ENCODE peak calls at places on chromosome 2, in six cellular contexts. Y, L, X, P, F and B are unnamed samples.
A peak's percentile ranks its signal among the peaks of the same experiment; 100 is the strongest.

GRCh38 chr2:224069172-224069571 is 30.1 kb upstream of the SERPINE2 start:
- DNase-seq in Y (no peak), L (no peak), X (no peak), P (no peak), F (no peak), B (no peak)

GRCh38 chr2:20676353-20677215 is 9.6 kb downstream of the GDF7 start:
- DNase-seq in Y (no peak), L (no peak), X (no peak), P (no peak), F (no peak), B (no peak)

GRCh38 chr2:147829106-147829505 is 15.7 kb upstream of the ACVR2A start:
- DNase-seq in Y (peak; percentile 68), L (no peak), X (no peak), P (no peak), F (peak; percentile 24), B (no peak)

GRCh38 chr2:140990416-140990815 is 1140.4 kb downstream of the LRP1B start:
- DNase-seq in Y (peak; percentile 89), L (no peak), X (no peak), P (no peak), F (no peak), B (no peak)

GRCh38 chr2:30294147-30294546 is 62.8 kb downstream of the LBH start:
- DNase-seq in Y (no peak), L (no peak), X (no peak), P (no peak), F (no peak), B (no peak)

GRCh38 chr2:85427300-85427699 is 8.8 kb downstream of the SH2D6 start:
- DNase-seq in Y (no peak), L (no peak), X (no peak), P (no peak), F (no peak), B (no peak)

GRCh38 chr2:43105586-43106562 is 120.5 kb downstream of the ZFP36L2 start:
- DNase-seq in Y (peak; percentile 56), L (no peak), X (no peak), P (peak; percentile 40), F (no peak), B (peak; percentile 47)

GRCh38 chr2:241035818-241036396 is 37.5 kb downstream of the SNED1 start:
- DNase-seq in Y (no peak), L (no peak), X (peak; percentile 70), P (no peak), F (no peak), B (no peak)

GRCh38 chr2:135299165-135299564 is 231.9 kb downstream of the ZRANB3 start:
- DNase-seq in Y (no peak), L (no peak), X (no peak), P (no peak), F (no peak), B (no peak)

GRCh38 chr2:18912225-18912888 is 323.0 kb upstream of the NT5C1B start:
- DNase-seq in Y (no peak), L (no peak), X (no peak), P (no peak), F (no peak), B (no peak)

GRCh38 chr2:187372213-187372612 is 75.8 kb downstream of the CALCRL start:
- DNase-seq in Y (peak; percentile 12), L (no peak), X (no peak), P (no peak), F (no peak), B (peak; percentile 32)

GRCh38 chr2:147937744-147938349 is 82.7 kb downstream of the ORC4 start:
- DNase-seq in Y (peak; percentile 7), L (no peak), X (no peak), P (no peak), F (peak; percentile 9), B (no peak)

GRCh38 chr2:238104521-238105311 is 4.6 kb downstream of the ESPNL start:
- DNase-seq in Y (no peak), L (no peak), X (no peak), P (no peak), F (no peak), B (peak; percentile 11)

GRCh38 chr2:70828914-70829824 is 6.4 kb downstream of the CD207 start:
- DNase-seq in Y (peak; percentile 20), L (no peak), X (no peak), P (no peak), F (no peak), B (no peak)

GRCh38 chr2:241373449-241373848 is 17.4 kb downstream of the FARP2 start:
- DNase-seq in Y (no peak), L (no peak), X (no peak), P (no peak), F (no peak), B (no peak)

GRCh38 chr2:375270-375946 is 87.5 kb upstream of the ALKAL2 start:
- DNase-seq in Y (no peak), L (no peak), X (no peak), P (no peak), F (no peak), B (no peak)

GRCh38 chr2:46002507-46002883 is 294.7 kb upstream of the EPAS1 start:
- DNase-seq in Y (peak; percentile 39), L (no peak), X (no peak), P (no peak), F (no peak), B (peak; percentile 22)

GRCh38 chr2:55843096-55843991 is 80.2 kb downstream of the EFEMP1 start:
- DNase-seq in Y (peak; percentile 96), L (no peak), X (no peak), P (peak; percentile 59), F (peak; percentile 46), B (no peak)

GRCh38 chr2:200845669-200846325 is 18.7 kb downstream of the CLK1 start:
- DNase-seq in Y (no peak), L (no peak), X (no peak), P (no peak), F (no peak), B (no peak)

GRCh38 chr2:230925879-230926765 is 1.1 kb upstream of the GPR55 start:
- DNase-seq in Y (no peak), L (no peak), X (no peak), P (peak; percentile 11), F (no peak), B (no peak)

GRCh38 chr2:38835015-38835601 is 40.6 kb downstream of the DHX57 start:
- DNase-seq in Y (no peak), L (no peak), X (no peak), P (no peak), F (no peak), B (no peak)

GRCh38 chr2:43345391-43345813 is 119.0 kb upstream of the ZFP36L2 start:
- DNase-seq in Y (no peak), L (no peak), X (no peak), P (no peak), F (no peak), B (no peak)

GRCh38 chr2:180980943-180981898 is 816 bp downstream of the UBE2E3 start:
- DNase-seq in Y (peak; percentile 12), L (peak; percentile 25), X (peak; percentile 27), P (peak; percentile 33), F (no peak), B (no peak)

GRCh38 chr2:69453475-69454129 is 16.4 kb upstream of the NFU1 start:
- DNase-seq in Y (no peak), L (no peak), X (no peak), P (no peak), F (no peak), B (no peak)

GRCh38 chr2:240530181-240530580 is 27.6 kb downstream of the ANKMY1 start:
- DNase-seq in Y (no peak), L (no peak), X (no peak), P (no peak), F (no peak), B (no peak)

GRCh38 chr2:229230911-229231310 is 40.2 kb downstream of the PID1 start:
- DNase-seq in Y (no peak), L (no peak), X (no peak), P (no peak), F (no peak), B (no peak)

GRCh38 chr2:42800981-42801380 is 8.6 kb upstream of the HAAO start:
- DNase-seq in Y (no peak), L (no peak), X (no peak), P (no peak), F (no peak), B (no peak)

GRCh38 chr2:113176696-113177355 is 3.1 kb downstream of the PSD4 start:
- DNase-seq in Y (no peak), L (no peak), X (no peak), P (no peak), F (no peak), B (no peak)

GRCh38 chr2:135056790-135057189 is 4.7 kb downstream of the RAB3GAP1 start:
- DNase-seq in Y (no peak), L (no peak), X (no peak), P (no peak), F (no peak), B (no peak)

GRCh38 chr2:20156051-20156730 is 68.7 kb downstream of the SDC1 start:
- DNase-seq in Y (no peak), L (no peak), X (no peak), P (no peak), F (no peak), B (no peak)

GRCh38 chr2:1833046-1833445 is 88.7 kb upstream of the PXDN start:
- DNase-seq in Y (no peak), L (no peak), X (no peak), P (no peak), F (no peak), B (no peak)

GRCh38 chr2:74201596-74201995 is 3.2 kb downstream of the MTHFD2 start:
- DNase-seq in Y (peak; percentile 52), L (no peak), X (no peak), P (no peak), F (no peak), B (peak; percentile 34)